ENCODE peak calls at places on chromosomes 16 and 17, in four cellular contexts. B is stimulated activated CD8-positive, alpha-beta memory T cell treated with anti-CD3 and anti-CD28 coated beads, Interleukin-4, amount 100 ng/mL, for 24 hours; C is stromal cell of bone marrow; L is psoas muscle. T is an unnamed sample.
A peak's percentile ranks its signal among the peaks of the same experiment; 100 is the strongest.

GRCh38 chr16:52203096-52203495 is 343.8 kb downstream of the TOX3 start:
- DNase-seq in B (no peak), C (no peak), L (no peak), T (no peak)

GRCh38 chr17:80423536-80424225 is 8.7 kb downstream of the ENDOV start:
- DNase-seq in B (no peak), C (no peak), L (no peak), T (no peak)

GRCh38 chr16:70740919-70741778 is 55.3 kb upstream of the MTSS2 start:
- DNase-seq in C (peak; percentile 31), B (no peak), L (no peak), T (peak; percentile 48)

GRCh38 chr17:65191805-65192740 is 54.9 kb downstream of the RGS9 start:
- DNase-seq in C (no peak), B (no peak), L (no peak), T (peak; percentile 71)

GRCh38 chr16:21590287-21590686 is 9.1 kb upstream of the METTL9 start:
- DNase-seq in C (no peak), L (no peak), B (no peak), T (no peak)

GRCh38 chr16:1818204-1818872 is 8.3 kb downstream of the HAGH start:
- DNase-seq in L (no peak), C (no peak), B (no peak), T (no peak)

GRCh38 chr16:50559804-50560514 is 11.8 kb downstream of the NKD1 start:
- DNase-seq in L (no peak), C (no peak), B (no peak), T (no peak)

GRCh38 chr17:41437254-41437653 is 3.5 kb downstream of the KRT38 start:
- DNase-seq in B (no peak), L (no peak), C (no peak), T (no peak)

T was measured in astrocyte of the spinal cord.